ENCODE peak calls at places on chromosome X, in ten cellular contexts. O is heart left ventricle, A is neural progenitor cell, E is transverse colon, X is PC-9, M is suprapubic skin, U is fibroblast of lung, D is HepG2, Y is OCI-LY7, B is cardiac muscle cell. C is an unnamed sample.
A peak's percentile ranks its signal among the peaks of the same experiment; 100 is the strongest.

GRCh38 chrX:53476371-53476770 is 42.2 kb upstream of the HSD17B10 start:
- DNase-seq in X (no peak), M (no peak), O (no peak), A (no peak), B (no peak), D (no peak), E (no peak), U (no peak), Y (no peak), C (no peak)

GRCh38 chrX:132853040-132853439 is 105.4 kb downstream of the HS6ST2 start:
- DNase-seq in O (no peak), B (no peak), U (peak; percentile 43), A (no peak), Y (no peak), E (no peak), M (no peak), D (no peak), X (no peak), C (no peak)

GRCh38 chrX:12139934-12140611 is 1.8 kb downstream of the FRMPD4 start:
- DNase-seq in M (no peak), Y (no peak), A (no peak), O (no peak), X (no peak), U (no peak), B (no peak), D (no peak), E (no peak), C (no peak)

GRCh38 chrX:23981711-23982110 is 45.3 kb downstream of the KLHL15 start:
- DNase-seq in O (no peak), A (no peak), X (no peak), U (no peak), Y (no peak), E (no peak), B (peak; percentile 27), D (no peak), M (no peak), C (no peak)

GRCh38 chrX:47358387-47359065 is 11.9 kb upstream of the ZNF157 start:
- DNase-seq in D (no peak), A (no peak), M (no peak), O (no peak), B (no peak), E (no peak), U (no peak), X (no peak), Y (peak; percentile 32), C (no peak)

GRCh38 chrX:1673337-1673736 is 58.5 kb downstream of the ASMT start:
- DNase-seq in B (peak; percentile 10), E (peak; percentile 28), M (peak; percentile 34), U (no peak), D (peak; percentile 27), O (no peak), Y (peak; percentile 32), X (no peak), A (peak; percentile 36), C (no peak)

GRCh38 chrX:118773782-118774181 is 46.4 kb downstream of the IL13RA1 start:
- DNase-seq in B (no peak), A (no peak), D (no peak), E (peak; percentile 56), Y (no peak), M (no peak), O (no peak), U (no peak), X (peak; percentile 74), C (no peak)

GRCh38 chrX:15854080-15854655 is 445 bp downstream of the AP1S2 start:
- DNase-seq in U (peak; percentile 2), Y (peak; percentile 55), D (peak; percentile 24), E (peak; percentile 60), X (peak; percentile 36), B (peak; percentile 87), O (peak; percentile 66), M (peak; percentile 74), A (peak; percentile 93), C (peak; percentile 57)

GRCh38 chrX:44003975-44004374 is 30.8 kb upstream of the NDP start:
- DNase-seq in Y (no peak), U (no peak), B (no peak), O (no peak), D (no peak), A (no peak), M (no peak), E (no peak), X (no peak), C (no peak)

DNA sequence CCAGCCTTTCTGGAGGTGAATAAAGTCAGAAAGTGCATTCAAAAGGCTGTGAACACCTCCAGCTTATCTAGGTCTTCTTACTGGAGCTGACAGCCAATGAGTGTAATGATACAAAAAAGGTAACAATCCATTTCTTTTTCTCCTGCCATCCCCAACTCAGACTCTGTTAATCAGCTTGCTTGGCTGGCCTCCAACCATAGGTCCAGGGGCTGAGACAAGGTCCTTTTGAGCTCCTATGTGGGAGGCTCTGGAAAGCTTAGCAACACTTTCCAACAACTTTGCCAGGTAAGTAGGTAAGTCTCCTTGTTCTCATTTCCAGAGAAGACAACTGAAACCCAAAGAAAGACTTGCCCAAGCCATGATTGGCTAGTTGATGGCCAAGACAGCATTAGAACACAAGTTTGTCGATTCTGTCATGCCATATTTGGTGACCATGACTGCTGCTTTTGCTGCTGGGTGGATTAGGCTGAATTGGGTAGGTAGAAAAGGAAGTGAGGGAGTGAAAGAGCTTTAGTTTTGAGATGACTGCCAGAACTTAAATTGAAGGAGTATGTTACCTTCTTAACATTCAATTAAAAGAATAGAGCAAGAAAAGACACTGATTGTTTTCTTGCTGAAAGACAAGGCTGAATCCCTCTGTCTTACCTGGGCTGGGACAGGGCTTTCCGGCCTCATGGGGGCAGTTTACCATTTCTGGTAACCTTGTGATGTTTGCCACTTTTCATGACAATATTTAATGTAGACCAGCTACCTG is 22.8 kb downstream of the VSIG4 start:
- DNase-seq in M (no peak), Y (no peak), E (no peak), B (no peak), X (no peak), U (no peak), O (no peak), A (no peak), D (no peak), C (no peak)
- H3K4me1 ChIP-seq in M (no peaks in the 10 kb centered on the region), Y (peaks cover 43% of the 10 kb centered on the region), E (no peaks in the 10 kb centered on the region), B (no peaks in the 10 kb centered on the region), X (no peaks in the 10 kb centered on the region), U (no peaks in the 10 kb centered on the region), O (no peaks in the 10 kb centered on the region), A (no peaks in the 10 kb centered on the region), D (no peaks in the 10 kb centered on the region), C (no peaks in the 10 kb centered on the region)

DNA sequence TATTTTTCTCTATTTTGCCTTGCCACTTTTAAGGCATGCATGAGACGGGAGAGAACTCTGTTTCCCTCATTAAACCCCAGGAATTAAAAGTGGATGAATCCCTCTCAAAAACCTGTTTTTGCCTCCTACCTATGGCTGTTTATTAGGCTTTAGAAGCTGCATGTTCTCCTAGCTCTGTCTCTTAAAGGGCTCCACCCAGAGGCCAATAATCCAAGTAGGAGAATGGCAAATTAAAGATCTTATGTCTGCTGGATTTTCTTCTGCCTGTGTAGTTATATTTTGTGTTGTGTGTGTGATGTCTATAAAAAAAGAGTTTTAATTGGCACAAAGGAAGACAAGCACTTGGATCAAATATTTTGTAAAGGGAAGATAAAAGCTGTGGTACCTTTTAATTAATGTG is 32.4 kb downstream of the MAGEC1 start:
- DNase-seq in E (no peak), U (peak; percentile 25), O (no peak), D (no peak), Y (no peak), B (no peak), M (no peak), X (no peak), A (peak; percentile 2), C (no peak)
- TF ChIP-seq CTCF in E (no peak), U (peak; percentile 40), O (no peak), D (no peak), Y (peak; percentile 25), B (no peak), M (no peak), X (no peak), A (peak; percentile 26), C (no peak)

GRCh38 chrX:110791206-110791605 is 4.4 kb downstream of the CHRDL1 start:
- DNase-seq in O (no peak), E (no peak), U (no peak), X (no peak), A (no peak), M (no peak), Y (no peak), B (no peak), D (no peak), C (no peak)

GRCh38 chrX:110786486-110786885 is 9.1 kb downstream of the CHRDL1 start:
- DNase-seq in X (no peak), E (no peak), U (no peak), B (no peak), Y (no peak), O (no peak), D (no peak), M (no peak), A (no peak), C (no peak)
- H3K27ac ChIP-seq in X (no peak overlapping the region), E (no peak overlapping the region), U (no peak overlapping the region), B (no peak overlapping the region), Y (no peak overlapping the region), O (no peak overlapping the region), D (no peak overlapping the region), M (no peak overlapping the region), A (no peak overlapping the region), C (no peak overlapping the region)

GRCh38 chrX:43003204-43003565 is 225.2 kb upstream of the PPP1R2C start:
- DNase-seq in X (no peak), M (no peak), B (no peak), U (no peak), Y (no peak), D (no peak), O (no peak), A (no peak), E (no peak), C (no peak)

GRCh38 chrX:43003939-43004338 is 226.0 kb upstream of the PPP1R2C start:
- DNase-seq in A (no peak), Y (peak; percentile 16), B (no peak), M (no peak), U (no peak), X (no peak), D (no peak), E (no peak), O (no peak), C (no peak)

GRCh38 chrX:43005561-43005960 is 227.6 kb upstream of the PPP1R2C start:
- DNase-seq in D (no peak), U (no peak), X (no peak), E (no peak), A (no peak), Y (no peak), O (no peak), B (no peak), M (no peak), C (no peak)

GRCh38 chrX:43000121-43000520 is 222.2 kb upstream of the PPP1R2C start:
- DNase-seq in E (no peak), A (no peak), O (no peak), X (no peak), U (peak; percentile 15), B (no peak), D (no peak), M (no peak), Y (no peak), C (no peak)

DNA sequence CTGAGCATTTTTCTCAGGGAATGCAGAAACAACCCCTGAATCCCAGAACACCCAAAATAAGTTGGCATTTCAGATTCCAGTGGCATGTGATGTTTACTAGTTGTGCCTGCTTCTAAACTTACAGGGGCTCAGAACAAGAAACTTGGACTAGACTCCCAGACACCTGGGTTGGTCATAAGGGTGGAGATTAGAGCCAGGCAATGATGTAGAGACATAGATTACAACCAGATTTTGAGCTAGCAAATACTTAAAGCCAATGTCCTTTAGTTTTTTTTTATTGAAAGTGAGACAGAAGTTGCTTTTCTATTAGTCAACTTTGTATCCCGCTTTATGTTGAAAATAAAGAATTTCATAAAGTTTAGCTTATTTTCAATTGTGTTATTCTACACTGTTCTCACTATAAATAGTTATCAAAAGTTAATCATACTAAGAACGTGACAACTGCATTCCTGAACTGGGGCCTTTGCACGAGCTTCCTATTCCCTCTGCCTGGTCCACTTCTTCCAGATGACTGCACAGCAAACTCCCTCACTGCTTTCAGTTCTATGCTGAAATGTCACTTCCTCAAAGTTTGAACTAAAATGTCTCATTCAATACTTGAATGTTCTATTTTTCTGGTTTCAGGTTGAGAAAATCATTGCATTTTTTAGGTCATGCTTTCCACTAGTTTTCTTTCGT is 224.7 kb upstream of the PPP1R2C start:
- DNase-seq in D (no peak), Y (peak; percentile 50), U (no peak), E (no peak), B (no peak), O (no peak), X (no peak), A (no peak), M (no peak), C (no peak)
- H3K4me1 ChIP-seq in D (no peaks in the 10 kb centered on the region), Y (peaks cover 31% of the 10 kb centered on the region), U (no peaks in the 10 kb centered on the region), E (no peaks in the 10 kb centered on the region), B (no peaks in the 10 kb centered on the region), O (no peaks in the 10 kb centered on the region), X (no peaks in the 10 kb centered on the region), A (peaks cover 14% of the 10 kb centered on the region), M (no peaks in the 10 kb centered on the region), C (no peaks in the 10 kb centered on the region)